ENCODE peak calls at places on chromosomes 1 and 21, in four cellular contexts. One of them, this sample, is unnamed.

GRCh38 chr1:61139324-61140055 is 57.1 kb downstream of the NFIA start:
- DNase-seq in HepG2: peak
- DNase-seq in K562: no peak
- DNase-seq in GM12878: no peak
- DNase-seq in this sample: no peak

GRCh38 chr1:96865731-96866684 is 144.4 kb downstream of the PTBP2 start:
- DNase-seq in HepG2: no peak
- DNase-seq in K562: no peak
- DNase-seq in GM12878: no peak
- DNase-seq in this sample: no peak

GRCh38 chr1:100811808-100812207 is 82.8 kb downstream of the EXTL2 start:
- DNase-seq in HepG2: no peak
- DNase-seq in K562: no peak
- DNase-seq in GM12878: no peak
- DNase-seq in this sample: no peak

GRCh38 chr1:231093158-231093922 is 53.3 kb upstream of the FAM89A start:
- DNase-seq in HepG2: no peak
- DNase-seq in K562: no peak
- DNase-seq in GM12878: no peak
- DNase-seq in this sample: no peak

GRCh38 chr21:41827951-41828883 is 50.9 kb downstream of the PRDM15 start:
- DNase-seq in HepG2: no peak
- DNase-seq in K562: no peak
- DNase-seq in GM12878: no peak
- DNase-seq in this sample: no peak

GRCh38 chr21:25967566-25968438 is 202.8 kb downstream of the APP start:
- DNase-seq in HepG2: no peak
- DNase-seq in K562: no peak
- DNase-seq in GM12878: peak
- DNase-seq in this sample: no peak

GRCh38 chr1:223203694-223204093 is 60.6 kb upstream of the TLR5 start:
- DNase-seq in HepG2: no peak
- DNase-seq in K562: no peak
- DNase-seq in GM12878: no peak
- DNase-seq in this sample: no peak

GRCh38 chr1:66207484-66207883 is 326.5 kb upstream of the SGIP1 start:
- DNase-seq in HepG2: no peak
- DNase-seq in K562: no peak
- DNase-seq in GM12878: no peak
- DNase-seq in this sample: no peak

GRCh38 chr1:207810173-207810572 is 58.3 kb downstream of the CD46 start:
- DNase-seq in HepG2: no peak
- DNase-seq in K562: no peak
- DNase-seq in GM12878: no peak
- DNase-seq in this sample: no peak

GRCh38 chr1:214337536-214337935 is 56.6 kb downstream of the SMYD2 start:
- DNase-seq in HepG2: no peak
- DNase-seq in K562: no peak
- DNase-seq in GM12878: no peak
- DNase-seq in this sample: no peak

GRCh38 chr1:155141799-155142198 is 1.5 kb upstream of the DPM3 start:
- DNase-seq in HepG2: no peak
- DNase-seq in K562: no peak
- DNase-seq in GM12878: no peak
- DNase-seq in this sample: no peak

GRCh38 chr1:174052621-174053020 is 30.5 kb upstream of the RC3H1 start:
- DNase-seq in HepG2: no peak
- DNase-seq in K562: no peak
- DNase-seq in GM12878: no peak
- DNase-seq in this sample: no peak

GRCh38 chr1:94686882-94687281 is 133.3 kb upstream of the SLC44A3 start:
- DNase-seq in HepG2: no peak
- DNase-seq in K562: no peak
- DNase-seq in GM12878: no peak
- DNase-seq in this sample: no peak

GRCh38 chr1:48524892-48525467 is 53.0 kb upstream of the SPATA6 start:
- DNase-seq in HepG2: no peak
- DNase-seq in K562: no peak
- DNase-seq in GM12878: no peak
- DNase-seq in this sample: no peak

GRCh38 chr1:116203192-116203723 is 92.1 kb downstream of the MAB21L3 start:
- DNase-seq in HepG2: no peak
- DNase-seq in K562: no peak
- DNase-seq in GM12878: no peak
- DNase-seq in this sample: no peak

GRCh38 chr1:231683439-231684165 is 57.0 kb downstream of the DISC1 start:
- DNase-seq in HepG2: no peak
- DNase-seq in K562: no peak
- DNase-seq in GM12878: no peak
- DNase-seq in this sample: no peak

GRCh38 chr1:117698398-117699160 is 92.7 kb downstream of the TENT5C start:
- DNase-seq in HepG2: no peak
- DNase-seq in K562: peak
- DNase-seq in GM12878: no peak
- DNase-seq in this sample: no peak

GRCh38 chr1:58304584-58304983 is 241.9 kb downstream of the OMA1 start:
- DNase-seq in HepG2: no peak
- DNase-seq in K562: no peak
- DNase-seq in GM12878: no peak
- DNase-seq in this sample: no peak

GRCh38 chr21:42038826-42039425 is 28.8 kb upstream of the ZBTB21 start:
- DNase-seq in HepG2: no peak
- DNase-seq in K562: no peak
- DNase-seq in GM12878: no peak
- DNase-seq in this sample: no peak

GRCh38 chr1:85148524-85149250 is 52.1 kb downstream of the SYDE2 start:
- DNase-seq in HepG2: no peak
- DNase-seq in K562: no peak
- DNase-seq in GM12878: peak
- DNase-seq in this sample: no peak

GRCh38 chr21:37983336-37984095 is 67.3 kb upstream of the KCNJ6 start:
- DNase-seq in HepG2: no peak
- DNase-seq in K562: no peak
- DNase-seq in GM12878: no peak
- DNase-seq in this sample: no peak

GRCh38 chr1:205500240-205501218 is 3.9 kb upstream of the CDK18 start:
- DNase-seq in HepG2: peak
- DNase-seq in K562: no peak
- DNase-seq in GM12878: no peak
- DNase-seq in this sample: no peak

GRCh38 chr1:30058966-30059365 is 664.4 kb downstream of the MATN1 start:
- DNase-seq in HepG2: no peak
- DNase-seq in K562: no peak
- DNase-seq in GM12878: no peak
- DNase-seq in this sample: no peak
- TF ChIP-seq ESRRA in HepG2: no peak
- TF ChIP-seq ESRRA in K562: no peak
- TF ChIP-seq ESRRA in GM12878: no peak
- TF ChIP-seq ESRRA in this sample: no peak

GRCh38 chr1:53834776-53835175 is 3.3 kb downstream of the NDC1 start:
- DNase-seq in HepG2: no peak
- DNase-seq in K562: no peak
- DNase-seq in GM12878: no peak
- DNase-seq in this sample: no peak

GRCh38 chr1:53838654-53838974 is 518 bp upstream of the NDC1 start:
- DNase-seq in HepG2: no peak
- DNase-seq in K562: no peak
- DNase-seq in GM12878: no peak
- DNase-seq in this sample: no peak

GRCh38 chr1:53837924-53838653 is at the start of gene NDC1:
- DNase-seq in HepG2: peak
- DNase-seq in K562: peak
- DNase-seq in GM12878: peak
- DNase-seq in this sample: peak

GRCh38 chr1:53835491-53835890 is 2.6 kb downstream of the NDC1 start:
- DNase-seq in HepG2: no peak
- DNase-seq in K562: no peak
- DNase-seq in GM12878: no peak
- DNase-seq in this sample: no peak

DNA sequence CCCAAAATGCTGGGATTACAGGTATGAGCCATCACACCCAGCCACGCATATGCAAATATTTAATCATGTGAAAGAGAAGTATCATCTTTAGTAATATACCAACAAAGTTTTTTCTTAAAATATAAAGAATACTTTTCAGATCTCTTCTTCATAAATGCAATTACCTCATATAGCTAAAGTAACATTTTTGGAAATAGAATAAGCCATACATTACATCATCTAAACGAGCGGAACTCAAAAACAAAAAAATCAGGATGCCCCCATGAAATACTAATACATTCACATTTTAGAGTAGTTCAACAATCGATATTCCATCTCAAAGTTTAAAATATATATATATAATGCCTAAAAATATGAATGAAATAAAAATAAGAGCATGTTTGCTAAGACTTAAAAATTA is 4.7 kb downstream of the NDC1 start:
- DNase-seq in HepG2: no peak
- DNase-seq in K562: no peak
- DNase-seq in GM12878: no peak
- DNase-seq in this sample: no peak
- TF ChIP-seq CREM in HepG2: no peak
- TF ChIP-seq CREM in K562: no peak
- TF ChIP-seq CREM in GM12878: no peak
- TF ChIP-seq CREM in this sample: no peak

DNA sequence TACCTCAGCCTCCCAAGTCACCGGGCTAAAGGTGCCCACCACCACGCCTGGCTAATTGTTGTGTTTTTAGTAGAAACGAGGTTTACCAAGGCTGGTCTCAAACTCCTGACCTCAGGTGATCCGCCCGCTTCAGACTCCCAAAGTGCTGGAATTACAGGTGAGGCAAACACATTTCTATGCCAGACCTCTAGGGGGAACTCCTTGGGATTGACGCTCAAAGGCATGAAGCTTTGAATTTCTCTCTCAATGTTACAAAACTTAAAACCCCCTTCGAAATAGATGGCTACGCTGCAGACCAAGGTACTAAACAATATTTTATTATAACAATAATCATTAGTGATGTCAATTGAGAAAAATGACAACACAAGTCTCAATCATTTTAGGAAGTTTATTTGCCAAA is 330.0 kb downstream of the SETD4 start:
- DNase-seq in HepG2: no peak
- DNase-seq in K562: no peak
- DNase-seq in GM12878: no peak
- DNase-seq in this sample: no peak
- TF ChIP-seq ESRRA in HepG2: no peak
- TF ChIP-seq ESRRA in K562: no peak
- TF ChIP-seq ESRRA in GM12878: no peak
- TF ChIP-seq ESRRA in this sample: no peak

GRCh38 chr1:184950209-184950608 is 24.1 kb downstream of the NIBAN1 start:
- DNase-seq in HepG2: no peak
- DNase-seq in K562: no peak
- DNase-seq in GM12878: no peak
- DNase-seq in this sample: no peak
- TF ChIP-seq CREM in HepG2: no peak
- TF ChIP-seq CREM in K562: no peak
- TF ChIP-seq CREM in GM12878: no peak
- TF ChIP-seq CREM in this sample: no peak

This sample was measured in WTC11.